ENCODE peak calls at places on chromosomes 2 and 18, in four cellular contexts. U is glutamatergic neuron, J is pancreas, B is colonic mucosa. C is an unnamed sample.

GRCh38 chr2:31227711-31228125 is 6.2 kb upstream of the EHD3 start:
- DNase-seq in J (no peak), U (no peak), B (no peak), C (no peak)

GRCh38 chr2:204265701-204266310 is 279.5 kb upstream of the PARD3B start:
- DNase-seq in B (no peak), U (no peak), J (no peak), C (no peak)

GRCh38 chr2:99572380-99572779 is 82.6 kb upstream of the REV1 start:
- DNase-seq in U (no peak), B (no peak), J (no peak), C (no peak)

GRCh38 chr2:163604941-163605555 is 130.8 kb downstream of the FIGN start:
- DNase-seq in U (no peak), B (no peak), J (no peak), C (no peak)

GRCh38 chr2:73031095-73031678 is 40.3 kb downstream of the SFXN5 start:
- DNase-seq in U (no peak), B (no peak), J (no peak), C (no peak)

GRCh38 chr2:26590439-26590838 is 50.7 kb downstream of the CIB4 start:
- DNase-seq in J (no peak), U (peak; percentile 1), B (no peak), C (no peak)

GRCh38 chr2:233674995-233675394 is 3.3 kb downstream of the UGT1A9 start:
- DNase-seq in U (no peak), B (no peak), J (no peak), C (no peak)

GRCh38 chr2:191631754-191632153 is 46.2 kb upstream of the NABP1 start:
- DNase-seq in B (no peak), J (no peak), U (no peak), C (peak; percentile 32)

GRCh38 chr2:38940746-38941145 is 51.1 kb downstream of the ARHGEF33 start:
- DNase-seq in J (no peak), U (no peak), B (no peak), C (no peak)

GRCh38 chr18:62999392-62999791 is 284.1 kb downstream of the PHLPP1 start:
- DNase-seq in B (peak; percentile 38), U (no peak), J (peak; percentile 65), C (no peak)

GRCh38 chr2:202574541-202574940 is 60.2 kb upstream of the FAM117B start:
- DNase-seq in J (no peak), B (no peak), U (no peak), C (no peak)

GRCh38 chr2:127504552-127505460 is 21.5 kb downstream of the IWS1 start:
- DNase-seq in J (no peak), U (no peak), B (no peak), C (no peak)

GRCh38 chr2:160555420-160555819 is 61.8 kb upstream of the RBMS1 start:
- DNase-seq in J (no peak), U (no peak), B (no peak), C (no peak)

GRCh38 chr2:68251855-68252406 is 401 bp downstream of the PPP3R1 start:
- DNase-seq in J (peak; percentile 48), B (peak; percentile 34), U (peak; percentile 67), C (peak; percentile 36)

GRCh38 chr2:238868067-238868524 is 20.2 kb downstream of the TWIST2 start:
- DNase-seq in J (no peak), U (no peak), B (no peak), C (no peak)

GRCh38 chr18:79393181-79393598 is 2.5 kb upstream of the NFATC1 start:
- DNase-seq in U (no peak), J (no peak), B (no peak), C (no peak)

GRCh38 chr2:53769318-53769945 is 1.8 kb downstream of the CHAC2 start:
- DNase-seq in B (no peak), J (no peak), U (no peak), C (no peak)

GRCh38 chr2:235168174-235168979 is 216.6 kb downstream of the SH3BP4 start:
- DNase-seq in J (no peak), B (no peak), U (no peak), C (no peak)

GRCh38 chr2:96512341-96512740 is 7.2 kb upstream of the NEURL3 start:
- DNase-seq in J (no peak), U (no peak), B (no peak), C (no peak)

GRCh38 chr18:13267517-13267916 is 49.0 kb downstream of the LDLRAD4 start:
- DNase-seq in B (no peak), U (no peak), J (no peak), C (no peak)

GRCh38 chr18:60209042-60209441 is 163.5 kb downstream of the MC4R start:
- DNase-seq in U (no peak), J (no peak), B (no peak), C (no peak)

GRCh38 chr18:23502516-23503037 is 734 bp upstream of the RMC1 start:
- DNase-seq in B (peak; percentile 52), U (no peak), J (no peak), C (no peak)

GRCh38 chr2:26754972-26755670 is 9.0 kb upstream of the SLC35F6 start:
- DNase-seq in J (no peak), U (no peak), B (no peak), C (no peak)

GRCh38 chr2:8133331-8133730 is 548.5 kb upstream of the ID2 start:
- DNase-seq in B (no peak), U (no peak), J (no peak), C (peak; percentile 54)

GRCh38 chr18:47929681-47930085 is 776 bp downstream of the SMAD2 start:
- DNase-seq in B (no peak), U (no peak), J (no peak), C (no peak)

GRCh38 chr2:157822993-157823392 is 53.1 kb downstream of the ACVR1 start:
- DNase-seq in U (no peak), J (no peak), B (no peak), C (no peak)

GRCh38 chr18:10057401-10057800 is 143.6 kb downstream of the VAPA start:
- DNase-seq in U (no peak), J (no peak), B (no peak), C (no peak)

GRCh38 chr2:231189571-231190495 is 8.6 kb upstream of the ARMC9 start:
- DNase-seq in U (no peak), J (peak; percentile 45), B (peak; percentile 44), C (no peak)

GRCh38 chr2:231190531-231191197 is 7.8 kb upstream of the ARMC9 start:
- DNase-seq in B (peak; percentile 53), U (no peak), J (peak; percentile 75), C (no peak)

GRCh38 chr2:231189171-231189530 is 9.3 kb upstream of the ARMC9 start:
- DNase-seq in J (peak; percentile 14), U (no peak), B (no peak), C (no peak)

GRCh38 chr2:231193216-231193615 is 5.2 kb upstream of the ARMC9 start:
- DNase-seq in J (no peak), U (no peak), B (no peak), C (no peak)

DNA sequence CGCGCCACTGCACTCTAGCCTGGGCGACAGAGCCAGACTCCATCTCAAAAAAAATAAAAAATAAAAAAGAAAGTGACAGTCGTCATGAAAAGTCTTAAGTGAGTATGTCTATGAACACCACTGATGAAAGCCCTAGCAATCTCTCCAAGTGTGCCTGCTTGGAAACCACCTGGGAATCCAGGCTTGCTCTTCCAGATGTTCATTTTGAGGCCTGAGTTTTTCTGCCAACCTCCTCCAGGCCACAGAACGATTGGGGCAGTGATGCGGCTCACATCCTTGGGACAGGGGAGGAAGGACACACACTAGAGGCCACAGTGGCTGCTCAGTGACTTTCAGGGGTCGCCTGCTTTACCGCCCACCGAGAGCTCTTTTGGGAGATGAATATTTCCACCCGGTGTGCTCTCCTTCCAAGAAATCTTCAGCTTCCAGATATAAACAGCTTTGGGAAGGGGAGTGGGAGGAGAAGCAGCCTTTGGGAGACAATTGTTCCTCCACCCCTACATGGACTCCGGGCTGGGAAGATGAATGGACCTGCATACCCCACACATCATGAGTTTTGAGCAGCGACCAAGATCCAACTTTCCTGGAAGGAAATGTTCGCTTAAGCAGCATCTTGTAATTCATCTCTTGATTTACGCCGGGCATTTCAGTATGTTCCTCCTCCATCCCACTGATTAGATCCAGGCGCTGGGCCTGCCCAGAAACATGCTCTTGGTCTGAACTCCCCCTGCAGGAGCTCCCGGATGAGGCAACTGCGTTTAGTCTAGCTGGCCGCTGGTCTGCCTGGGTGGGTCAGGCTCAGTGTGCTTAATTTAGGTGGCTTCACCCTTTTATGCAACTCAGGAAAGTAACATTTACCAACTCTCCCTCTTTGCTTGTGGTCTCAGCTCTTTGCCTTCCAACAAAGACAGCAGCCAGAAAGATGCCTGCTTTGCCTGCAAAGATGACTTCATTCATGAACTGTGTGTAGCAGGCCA is 6.2 kb upstream of the ARMC9 start:
- DNase-seq in B (peak; percentile 62), J (peak; percentile 42), U (peak; percentile 78), C (peak; percentile 58)
- TF ChIP-seq CTCF in B (peak; percentile 23), J (no peak), U (peak; percentile 30), C (no peak)

DNA sequence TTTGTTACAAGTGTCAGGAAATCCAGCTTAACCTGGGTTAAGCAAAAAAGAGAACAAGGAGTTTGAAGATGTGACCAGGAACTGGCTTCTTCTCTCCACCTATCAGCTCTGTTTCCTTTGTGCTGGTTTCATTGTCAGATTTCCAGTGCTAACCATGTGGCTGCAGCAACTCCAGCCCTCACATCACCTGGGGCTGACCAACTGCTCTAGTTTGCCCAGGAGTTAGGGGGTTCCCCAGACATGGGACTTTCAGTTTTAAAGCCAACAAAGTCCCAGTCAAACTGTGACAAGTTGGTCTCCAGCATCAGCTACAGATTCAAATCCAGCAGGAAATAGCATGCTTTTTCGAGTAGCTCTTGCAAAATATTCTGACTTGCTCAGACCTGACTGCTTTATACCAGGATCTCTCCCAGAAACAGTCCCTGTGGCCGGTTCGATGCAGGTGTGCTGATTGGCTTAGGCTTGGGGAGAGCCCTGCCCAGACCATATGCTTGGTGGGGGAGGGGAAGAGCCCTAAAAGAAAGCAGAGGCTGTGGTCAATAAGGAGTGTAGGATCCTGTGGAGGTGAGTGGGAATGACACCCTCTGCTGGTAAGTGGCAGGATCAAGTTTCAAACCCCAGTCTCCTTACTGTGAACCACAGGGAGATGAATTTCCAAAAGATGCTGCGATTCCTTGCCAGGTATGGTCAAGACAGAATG is 49.5 kb downstream of the KCNE4 start:
- DNase-seq in U (peak; percentile 39), J (peak; percentile 22), B (peak; percentile 48), C (no peak)
- TF ChIP-seq CTCF in U (peak; percentile 34), J (peak; percentile 24), B (peak; percentile 37), C (peak; percentile 34)

GRCh38 chr18:6616981-6617380 is 112.5 kb upstream of the ARHGAP28 start:
- DNase-seq in B (no peak), U (no peak), J (no peak), C (no peak)
- TF ChIP-seq CTCF in B (no peak), U (no peak), J (no peak), C (no peak)

GRCh38 chr18:28108801-28109200 is 68.1 kb downstream of the CDH2 start:
- DNase-seq in U (no peak), J (no peak), B (no peak), C (no peak)
- TF ChIP-seq CTCF in U (no peak), J (no peak), B (no peak), C (no peak)

C was measured in mesothelial cell of epicardium.